ENCODE peak calls at places on chromosomes 5 and 9, in nine cellular contexts. B, D, C, Q, F, Z, O, W and Y are unnamed samples.

GRCh38 chr5:105726093-105726492 is 1944.6 kb downstream of the EFNA5 start:
- ATAC-seq in Z (no peak), Q (no peak), C (peak), B (no peak), W (no peak), F (no peak), D (no peak), O (no peak), Y (no peak)

GRCh38 chr5:167346461-167346860 is 945.0 kb upstream of the WWC1 start:
- ATAC-seq in B (no peak), W (no peak), C (no peak), F (no peak), O (no peak), Z (no peak), Q (no peak), D (no peak), Y (no peak)

GRCh38 chr9:93468763-93469456 is 15.5 kb upstream of the FAM120AOS start:
- ATAC-seq in Z (peak), B (peak), D (no peak), Q (no peak), F (no peak), O (no peak), C (no peak), W (peak), Y (peak)

GRCh38 chr5:4372481-4372880 is 767.6 kb upstream of the ADAMTS16 start:
- ATAC-seq in Z (peak), Q (no peak), C (no peak), W (no peak), B (no peak), F (no peak), O (no peak), D (no peak), Y (no peak)

GRCh38 chr5:66223637-66224036 is 79.5 kb downstream of the SREK1 start:
- ATAC-seq in C (no peak), O (no peak), F (peak), Q (no peak), D (no peak), W (peak), Z (peak), B (no peak), Y (peak)

GRCh38 chr5:52150501-52150900 is 637.2 kb upstream of the ITGA1 start:
- ATAC-seq in W (no peak), B (no peak), D (no peak), Z (no peak), C (no peak), Q (no peak), F (no peak), O (no peak), Y (no peak)

GRCh38 chr9:120152295-120152694 is 427.7 kb downstream of the CDK5RAP2 start:
- ATAC-seq in B (no peak), Q (no peak), D (no peak), F (peak), Z (peak), O (no peak), W (no peak), C (no peak), Y (no peak)

GRCh38 chr5:151585970-151586369 is 5.2 kb downstream of the FAT2 start:
- ATAC-seq in D (no peak), Z (no peak), Q (no peak), C (no peak), F (no peak), B (no peak), O (no peak), W (no peak), Y (peak)

GRCh38 chr9:133707065-133707760 is 30.9 kb downstream of the SARDH start:
- ATAC-seq in O (no peak), B (no peak), Q (no peak), C (no peak), D (no peak), W (no peak), Z (peak), F (no peak), Y (no peak)

GRCh38 chr9:94181782-94182181 is 77.3 kb upstream of the ZNF169 start:
- ATAC-seq in B (no peak), O (no peak), D (no peak), C (no peak), Q (peak), W (peak), Z (peak), F (peak), Y (peak)

GRCh38 chr5:142506046-142506445 is 179.8 kb downstream of the FGF1 start:
- ATAC-seq in W (no peak), B (no peak), Z (no peak), F (no peak), C (no peak), O (no peak), D (peak), Q (no peak), Y (no peak)

GRCh38 chr5:55897206-55897894 is 46.2 kb downstream of the IL31RA start:
- ATAC-seq in F (no peak), Q (no peak), D (no peak), O (no peak), B (no peak), Z (peak), C (no peak), W (no peak), Y (peak)

GRCh38 chr9:127444283-127444920 is 6.8 kb downstream of the RPL12 start:
- ATAC-seq in B (no peak), F (peak), C (no peak), W (no peak), D (peak), Z (no peak), Q (no peak), O (no peak), Y (peak)

GRCh38 chr5:6765612-6766525 is 52.6 kb downstream of the TENT4A start:
- ATAC-seq in F (peak), Q (peak), B (peak), O (peak), Z (peak), C (peak), D (peak), W (peak), Y (peak)

GRCh38 chr9:27499481-27499880 is 24.6 kb upstream of the IFNK start:
- ATAC-seq in O (no peak), D (peak), F (no peak), W (no peak), B (no peak), C (peak), Q (peak), Z (no peak), Y (peak)

GRCh38 chr9:27335088-27335487 is 38.1 kb upstream of the EQTN start:
- ATAC-seq in F (no peak), D (no peak), Q (peak), B (no peak), Z (no peak), W (no peak), C (no peak), O (no peak), Y (no peak)

GRCh38 chr5:57211039-57211438 is 37.2 kb downstream of the GPBP1 start:
- ATAC-seq in D (no peak), B (peak), Z (no peak), C (no peak), O (peak), Q (peak), W (no peak), F (no peak), Y (no peak)

GRCh38 chr9:83620841-83621636 is 1.9 kb upstream of the IDNK start:
- ATAC-seq in Q (peak), D (no peak), B (peak), F (peak), C (no peak), Z (peak), O (no peak), W (peak), Y (peak)

GRCh38 chr9:132125944-132126720 is 35.7 kb upstream of the NTNG2 start:
- ATAC-seq in C (peak), Z (no peak), B (peak), D (peak), F (no peak), W (no peak), Q (no peak), O (no peak), Y (no peak)

GRCh38 chr5:125700380-125700856 is 722.8 kb upstream of the GRAMD2B start:
- ATAC-seq in Q (no peak), F (peak), Z (peak), O (no peak), B (no peak), C (no peak), W (peak), D (no peak), Y (no peak)

GRCh38 chr5:172901012-172901780 is 58.0 kb upstream of the RPL26L1 start:
- ATAC-seq in B (no peak), D (no peak), O (no peak), W (no peak), F (peak), Z (peak), Q (peak), C (no peak), Y (no peak)

GRCh38 chr5:78574157-78574673 is 74.4 kb downstream of the LHFPL2 start:
- ATAC-seq in C (peak), B (no peak), W (peak), Q (peak), O (no peak), D (no peak), Z (peak), F (no peak), Y (no peak)

GRCh38 chr9:136578915-136579637 is 33.2 kb upstream of the NOTCH1 start:
- ATAC-seq in F (peak), B (peak), C (peak), Q (peak), O (peak), Z (peak), W (peak), D (peak), Y (peak)

GRCh38 chr5:143889986-143890385 is 78.0 kb downstream of the HMHB1 start:
- ATAC-seq in B (no peak), O (no peak), C (no peak), F (no peak), W (no peak), D (no peak), Q (no peak), Z (peak), Y (no peak)

GRCh38 chr9:136674786-136675349 is 12.2 kb downstream of the EGFL7 start:
- ATAC-seq in W (peak), C (no peak), F (no peak), B (no peak), O (no peak), Q (no peak), D (no peak), Z (no peak), Y (no peak)

GRCh38 chr5:98813755-98814154 is 40.3 kb downstream of the RGMB start:
- ATAC-seq in Z (no peak), C (peak), D (peak), F (no peak), Q (no peak), B (no peak), W (no peak), O (no peak), Y (no peak)

GRCh38 chr5:132744659-132745058 is 2.6 kb upstream of the CCNI2 start:
- ATAC-seq in O (no peak), B (no peak), Q (no peak), C (no peak), D (no peak), W (no peak), Z (no peak), F (no peak), Y (no peak)

GRCh38 chr9:83992407-83992806 is 11.8 kb downstream of the RMI1 start:
- ATAC-seq in Q (no peak), B (no peak), D (no peak), C (no peak), Z (no peak), O (no peak), W (peak), F (peak), Y (no peak)

GRCh38 chr9:73093740-73094379 is 57.8 kb upstream of the ANXA1 start:
- ATAC-seq in B (no peak), O (no peak), D (no peak), Q (no peak), W (no peak), C (no peak), Z (peak), F (no peak), Y (peak)

GRCh38 chr9:83477120-83477519 is 61.1 kb downstream of the FRMD3 start:
- ATAC-seq in Z (no peak), O (no peak), W (no peak), F (no peak), C (no peak), B (no peak), Q (no peak), D (no peak), Y (no peak)

GRCh38 chr5:75053286-75054109 is 1.1 kb upstream of the GCNT4 start:
- ATAC-seq in Z (peak), D (peak), F (peak), B (peak), W (peak), C (peak), O (peak), Q (peak), Y (peak)

GRCh38 chr9:32339424-32339823 is 45.0 kb upstream of the ACO1 start:
- ATAC-seq in F (no peak), D (no peak), B (no peak), W (no peak), Q (no peak), C (no peak), O (no peak), Z (no peak), Y (no peak)

GRCh38 chr5:81422671-81423070 is 28.7 kb upstream of the ACOT12 start:
- ATAC-seq in D (no peak), Z (no peak), F (peak), B (no peak), C (no peak), O (no peak), Q (no peak), W (no peak), Y (no peak)

GRCh38 chr9:124735121-124735520 is 36.0 kb downstream of the NR6A1 start:
- ATAC-seq in C (peak), W (peak), D (peak), B (no peak), Q (no peak), O (no peak), F (peak), Z (no peak), Y (peak)

GRCh38 chr5:31844615-31845345 is 205.8 kb downstream of the PDZD2 start:
- ATAC-seq in Z (no peak), C (no peak), W (no peak), B (no peak), D (no peak), Q (no peak), F (peak), O (no peak), Y (no peak)

GRCh38 chr9:128321879-128322341 is 337 bp downstream of the TRUB2 start:
- ATAC-seq in C (no peak), O (no peak), Z (no peak), D (no peak), B (no peak), Q (no peak), F (peak), W (peak), Y (peak)

GRCh38 chr9:94150890-94151660 is 66.8 kb downstream of the PTPDC1 start:
- ATAC-seq in O (no peak), W (no peak), D (no peak), B (no peak), F (no peak), Q (no peak), Z (peak), C (no peak), Y (peak)

GRCh38 chr9:72509635-72510034 is 11.8 kb upstream of the TMC1 start:
- ATAC-seq in C (peak), W (no peak), Z (no peak), F (no peak), Q (no peak), B (no peak), D (peak), O (no peak), Y (peak)

GRCh38 chr5:9820696-9821449 is 190.7 kb upstream of the TAS2R1 start:
- ATAC-seq in W (no peak), D (no peak), Z (peak), B (no peak), O (no peak), F (no peak), Q (no peak), C (no peak), Y (no peak)